ENCODE peak calls at places on chromosomes 4 and X, in six cellular contexts. Y is stimulated activated CD4-positive, alpha-beta T cell treated with anti-CD3 and anti-CD28 coated beads, TNF-alpha, amount 100 ng/mL, for 48 hours; W is GM03348; E is fibroblast of villous mesenchyme; K is stimulated activated CD8-positive, alpha-beta memory T cell treated with anti-CD3 and anti-CD28 coated beads, Interleukin-4, amount 100 ng/mL, for 1 hour; N is T-helper 17 cell. V is an unnamed sample.

GRCh38 chr4:185651851-185652250 is 116.5 kb upstream of the PDLIM3 start:
- DNase-seq in Y (no peak), W (no peak), E (no peak), K (no peak), N (no peak), V (no peak)

GRCh38 chr4:64230709-64231310 is 178.4 kb downstream of the TECRL start:
- DNase-seq in Y (no peak), W (no peak), E (peak; percentile 14), K (no peak), N (no peak), V (no peak)

GRCh38 chr4:188783606-188784157 is 644.4 kb downstream of the TRIML1 start:
- DNase-seq in Y (no peak), W (no peak), E (no peak), K (no peak), N (no peak), V (no peak)

GRCh38 chrX:94400488-94400887 is 726.5 kb downstream of the FAM133A start:
- DNase-seq in Y (no peak), W (no peak), E (no peak), K (no peak), N (no peak), V (no peak)

GRCh38 chrX:8873956-8874355 is 72.8 kb upstream of the FAM9A start:
- DNase-seq in Y (no peak), W (no peak), E (no peak), K (no peak), N (no peak), V (no peak)

GRCh38 chrX:124699876-124700275 is 353.5 kb downstream of the SH2D1A start:
- DNase-seq in Y (no peak), W (no peak), E (no peak), K (no peak), N (no peak), V (no peak)

GRCh38 chr4:71231073-71231752 is 107.6 kb upstream of the SLC4A4 start:
- DNase-seq in Y (no peak), W (peak; percentile 75), E (peak; percentile 28), K (no peak), N (no peak), V (no peak)

GRCh38 chrX:53930513-53931380 is 113.5 kb downstream of the PHF8 start:
- DNase-seq in Y (no peak), W (no peak), E (peak; percentile 79), K (no peak), N (no peak), V (no peak)

GRCh38 chrX:7889680-7890079 is 37.5 kb downstream of the PNPLA4 start:
- DNase-seq in Y (no peak), W (no peak), E (peak; percentile 19), K (no peak), N (no peak), V (no peak)

GRCh38 chr4:94507708-94508107 is 56.0 kb downstream of the PDLIM5 start:
- DNase-seq in Y (no peak), W (peak; percentile 77), E (peak; percentile 93), K (no peak), N (no peak), V (no peak)

GRCh38 chrX:56729152-56729557 is at the start of gene NBDY:
- DNase-seq in Y (peak; percentile 7), W (peak; percentile 33), E (peak; percentile 47), K (no peak), N (peak; percentile 12), V (peak; percentile 21)

GRCh38 chr4:106315476-106315967 is 487 bp downstream of the TBCK start:
- DNase-seq in Y (peak; percentile 23), W (peak; percentile 38), E (peak; percentile 33), K (no peak), N (no peak), V (no peak)

V was measured in neural crest cell.